ENCODE peak calls at places on chromosomes 6 and 20, in eight cellular contexts. U is stimulated activated CD4-positive, alpha-beta T cell treated with anti-CD3 and anti-CD28 coated beads, Interleukin-1b, Interleukin-23, amount 100 ng/mL, for 1 hour; W is ELF-1; Q is AML-193; X is GM23248; A is HCT116; V is HTR-8/SVneo; I is mesendoderm. R is an unnamed sample.

GRCh38 chr6:1335367-1336037 is 23.6 kb downstream of the FOXQ1 start:
- DNase-seq in W (peak), U (no peak), X (peak), I (peak), A (peak), Q (peak), V (no peak), R (no peak)

GRCh38 chr6:53112404-53112803 is 36.2 kb downstream of the GCM1 start:
- DNase-seq in X (no peak), Q (no peak), I (peak), U (no peak), A (no peak), V (no peak), W (peak), R (no peak)

GRCh38 chr6:26215200-26216014 is 128.2 kb downstream of the HFE start:
- DNase-seq in Q (no peak), W (peak), A (no peak), U (no peak), V (no peak), X (peak), I (peak), R (no peak)

GRCh38 chr6:15608406-15608805 is 54.4 kb downstream of the DTNBP1 start:
- DNase-seq in W (peak), A (peak), I (peak), V (peak), U (no peak), Q (no peak), X (peak), R (no peak)

GRCh38 chr20:24097051-24097450 is 108.5 kb upstream of the GGTLC1 start:
- DNase-seq in V (no peak), W (peak), A (no peak), X (no peak), U (no peak), I (no peak), Q (no peak), R (no peak)

GRCh38 chr6:30037182-30037788 is 23.8 kb upstream of the POLR1H start:
- DNase-seq in U (no peak), X (peak), W (no peak), I (peak), A (no peak), V (peak), Q (peak), R (peak)

GRCh38 chr20:14219801-14220461 is 117.5 kb downstream of the FLRT3 start:
- DNase-seq in V (no peak), U (no peak), X (no peak), W (peak), Q (no peak), I (peak), A (peak), R (no peak)

GRCh38 chr6:11323666-11324452 is 91.4 kb upstream of the NEDD9 start:
- DNase-seq in A (no peak), V (no peak), I (no peak), U (no peak), X (no peak), Q (peak), W (no peak), R (no peak)

GRCh38 chr20:53402233-53403005 is 191.2 kb downstream of the ZNF217 start:
- DNase-seq in W (no peak), Q (no peak), A (no peak), V (no peak), U (no peak), X (no peak), I (no peak), R (no peak)

GRCh38 chr6:41036188-41036587 is 2.8 kb downstream of the UNC5CL start:
- DNase-seq in A (peak), W (no peak), X (no peak), Q (no peak), U (no peak), I (no peak), V (no peak), R (no peak)

GRCh38 chr6:21555197-21555596 is 38.4 kb upstream of the SOX4 start:
- DNase-seq in I (no peak), U (no peak), W (no peak), A (no peak), X (no peak), Q (no peak), V (no peak), R (no peak)

GRCh38 chr6:19836799-19837510 is at the start of gene ID4:
- DNase-seq in U (no peak), A (no peak), Q (no peak), W (peak), X (peak), V (peak), I (peak), R (no peak)

GRCh38 chr20:38175221-38176030 is 10.4 kb upstream of the TGM2 start:
- DNase-seq in W (no peak), X (no peak), V (no peak), Q (no peak), I (peak), U (no peak), A (no peak), R (no peak)

GRCh38 chr6:14638932-14639875 is 521.6 kb downstream of the CD83 start:
- DNase-seq in X (peak), W (peak), A (no peak), Q (peak), I (peak), U (no peak), V (no peak), R (peak)

GRCh38 chr20:32685541-32686529 is 12.1 kb upstream of the C20orf203 start:
- DNase-seq in I (no peak), U (no peak), W (peak), Q (peak), A (no peak), X (peak), V (peak), R (no peak)

R was measured in B cell.